ENCODE peak calls at places on chromosome 11, in eight cellular contexts. R is tibial artery, G is cardiac muscle cell, L is IMR-90, J is transverse colon, B is GM12878, U is HFF-Myc, X is AG10803. W is an unnamed sample.

GRCh38 chr11:69301033-69301490 is 7.1 kb downstream of the MYEOV start:
- DNase-seq in B (no peak), R (no peak), L (no peak), U (no peak), X (no peak), J (no peak), G (no peak), W (no peak)

GRCh38 chr11:96655474-96655873 is 265.7 kb downstream of the JRKL start:
- DNase-seq in G (no peak), J (no peak), B (no peak), L (no peak), X (no peak), U (no peak), R (no peak), W (no peak)

GRCh38 chr11:121688860-121689614 is 236.3 kb upstream of the SORL1-AS1 start:
- DNase-seq in L (no peak), G (no peak), X (no peak), B (no peak), U (no peak), J (no peak), R (no peak), W (no peak)

GRCh38 chr11:12045914-12046635 is 37.6 kb upstream of the DKK3 start:
- DNase-seq in G (no peak), J (no peak), U (no peak), R (no peak), B (no peak), L (peak; percentile 39), X (no peak), W (no peak)

GRCh38 chr11:296976-297665 is 2.2 kb downstream of the IFITM5 start:
- DNase-seq in L (no peak), X (peak; percentile 62), J (no peak), U (no peak), B (no peak), G (no peak), R (peak; percentile 61), W (no peak)

GRCh38 chr11:63609971-63610580 is 4.2 kb downstream of the PLAAT3 start:
- DNase-seq in X (no peak), U (no peak), B (no peak), R (peak; percentile 41), J (no peak), G (no peak), L (no peak), W (no peak)

GRCh38 chr11:96161271-96162089 is 181.5 kb downstream of the MAML2 start:
- DNase-seq in X (peak; percentile 48), B (no peak), L (peak; percentile 68), U (no peak), G (no peak), R (no peak), J (no peak), W (peak; percentile 63)

GRCh38 chr11:119258983-119259382 is 52.8 kb downstream of the CBL start:
- DNase-seq in U (no peak), R (no peak), G (no peak), J (no peak), B (no peak), L (peak; percentile 4), X (no peak), W (no peak)

GRCh38 chr11:125251956-125252355 is 87.4 kb downstream of the PKNOX2 start:
- DNase-seq in B (no peak), X (no peak), U (no peak), J (no peak), G (peak; percentile 67), R (no peak), L (peak; percentile 42), W (no peak)

GRCh38 chr11:115679945-115680344 is 175.7 kb upstream of the CADM1 start:
- DNase-seq in U (no peak), L (no peak), R (no peak), X (no peak), B (no peak), J (no peak), G (no peak), W (no peak)
- TF ChIP-seq CTCF in U (no peak), L (no peak), R (no peak), X (no peak), B (no peak), J (no peak), G (no peak), W (no peak)

GRCh38 chr11:74306440-74307175 is 4.8 kb downstream of the P4HA3 start:
- DNase-seq in U (no peak), J (no peak), B (no peak), G (no peak), X (no peak), R (no peak), L (no peak), W (no peak)

GRCh38 chr11:74310857-74311256 is 583 bp downstream of the P4HA3 start:
- DNase-seq in G (no peak), J (no peak), X (no peak), U (no peak), R (no peak), B (no peak), L (no peak), W (no peak)

GRCh38 chr11:74312321-74312720 is 881 bp upstream of the P4HA3 start:
- DNase-seq in U (no peak), J (no peak), L (no peak), B (no peak), G (no peak), X (peak; percentile 29), R (no peak), W (no peak)

GRCh38 chr11:74307409-74307808 is 4.0 kb downstream of the P4HA3 start:
- DNase-seq in R (no peak), B (no peak), U (no peak), G (peak; percentile 9), L (peak; percentile 68), X (no peak), J (no peak), W (peak; percentile 85)

DNA sequence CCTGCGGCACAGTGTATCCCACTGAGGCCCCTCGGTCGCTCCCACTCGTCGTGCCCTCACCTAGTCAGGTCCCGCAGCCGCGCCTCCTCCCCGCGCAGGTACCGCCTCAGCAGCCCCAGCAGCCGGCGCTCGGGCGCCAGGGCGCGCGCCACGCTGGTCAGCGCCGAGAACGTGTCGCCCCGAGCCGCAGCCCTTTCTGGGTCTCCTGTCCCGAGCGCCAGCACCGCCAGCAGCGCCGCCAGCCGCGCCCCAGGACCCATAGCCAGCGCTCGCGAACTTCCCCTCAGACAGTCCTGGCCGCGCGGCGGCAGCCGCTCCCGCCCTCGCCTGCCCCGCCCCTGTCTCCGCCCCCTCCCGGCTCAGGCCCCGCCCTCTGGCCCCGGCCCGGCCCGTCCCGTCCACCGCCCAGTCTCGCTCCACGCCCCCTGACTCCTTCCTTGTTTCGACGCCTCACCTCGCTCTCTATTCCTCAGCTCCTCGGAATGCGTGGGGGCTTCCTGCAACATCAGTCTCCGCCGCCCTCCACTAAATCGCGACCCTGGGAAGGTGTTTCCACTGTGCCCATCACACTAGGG is at the start of gene P4HA3:
- DNase-seq in U (no peak), J (peak; percentile 66), R (peak; percentile 81), X (peak; percentile 29), G (peak; percentile 68), B (no peak), L (peak; percentile 28), W (peak; percentile 55)
- H3K4me3 ChIP-seq in U (peak within 1 kb of the TSS; percentile 43), J (peak within 1 kb of the TSS; percentile 56), R (peak within 1 kb of the TSS; percentile 60), X (peak within 1 kb of the TSS; percentile 67), G (peak within 1 kb of the TSS; percentile 28), B (no peak within 1 kb of the TSS), L (peak within 1 kb of the TSS; percentile 73), W (peak within 1 kb of the TSS; percentile 67)

GRCh38 chr11:133403900-133404299 is 128.4 kb downstream of the OPCML start:
- DNase-seq in G (no peak), R (no peak), L (no peak), B (no peak), X (no peak), U (no peak), J (no peak), W (no peak)
- TF ChIP-seq CTCF in G (no peak), R (no peak), L (no peak), B (peak; percentile 30), X (no peak), U (peak; percentile 5), J (no peak), W (no peak)

GRCh38 chr11:109077340-109077927 is 344.6 kb upstream of the C11orf87 start:
- DNase-seq in U (no peak), B (no peak), G (no peak), R (no peak), J (no peak), X (no peak), L (no peak), W (no peak)
- H3K4me3 ChIP-seq in U (no peak overlapping the region), B (no peak overlapping the region), G (no peak overlapping the region), R (no peak overlapping the region), J (no peak overlapping the region), X (no peak overlapping the region), L (no peak overlapping the region), W (no peak overlapping the region)

GRCh38 chr11:66142370-66143263 is 72.5 kb downstream of the PACS1 start:
- DNase-seq in J (no peak), R (no peak), U (no peak), B (no peak), L (peak; percentile 53), X (peak; percentile 40), G (no peak), W (no peak)

GRCh38 chr11:66139817-66140216 is 69.7 kb downstream of the PACS1 start:
- DNase-seq in U (no peak), X (no peak), R (no peak), B (no peak), L (no peak), J (no peak), G (no peak), W (no peak)

GRCh38 chr11:66146940-66147339 is 76.9 kb downstream of the PACS1 start:
- DNase-seq in J (no peak), L (no peak), X (no peak), B (no peak), U (no peak), R (no peak), G (no peak), W (no peak)

GRCh38 chr11:66144000-66144678 is 74.1 kb downstream of the PACS1 start:
- DNase-seq in J (no peak), X (no peak), B (no peak), R (no peak), U (no peak), G (no peak), L (no peak), W (no peak)

DNA sequence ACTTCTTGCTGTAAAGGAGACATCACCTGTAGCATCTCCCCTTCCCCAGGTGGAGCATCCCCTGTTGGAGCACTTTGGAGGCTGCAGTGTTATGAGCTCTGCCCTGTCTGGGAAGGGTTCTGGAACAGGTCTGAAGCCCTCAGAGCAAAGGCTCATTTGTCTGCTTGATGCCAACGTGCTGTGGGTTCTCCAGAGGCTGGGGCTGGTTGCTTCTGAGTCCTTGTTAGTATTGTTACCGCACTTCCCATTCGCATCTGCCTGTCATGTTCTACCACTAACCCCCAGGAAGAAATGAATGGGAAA is 73.1 kb downstream of the PACS1 start:
- DNase-seq in J (no peak), R (no peak), L (no peak), B (no peak), X (no peak), G (no peak), U (no peak), W (no peak)
- TF ChIP-seq CTCF in J (no peak), R (no peak), L (no peak), B (no peak), X (no peak), G (no peak), U (no peak), W (no peak)

W was measured in choroid plexus epithelial cell.